ENCODE peak calls at places on chromosomes 5 and 9, in eight cellular contexts. Z is thyroid gland, V is ovary, K is endothelial cell of umbilical vein, F is transverse colon, Y is stomach, J is heart left ventricle, R is body of pancreas. N is an unnamed sample. For H3K4me1, the result is how much of the 10 kb centered on the place peaks cover.

GRCh38 chr5:67170783-67171182 is 25.8 kb downstream of the CD180 start:
- DNase-seq in Z (no peak), V (no peak), K (no peak), F (no peak), Y (no peak), J (no peak), R (no peak), N (no peak)

GRCh38 chr9:16236326-16236725 is 634.1 kb downstream of the BNC2 start:
- DNase-seq in Z (no peak), V (no peak), K (no peak), F (no peak), Y (no peak), J (no peak), R (no peak), N (no peak)

GRCh38 chr9:122180633-122181032 is 20.9 kb downstream of the MORN5 start:
- DNase-seq in Z (no peak), V (no peak), K (peak), F (no peak), Y (no peak), J (no peak), R (no peak), N (no peak)

GRCh38 chr5:61347088-61347487 is 15.0 kb downstream of the ZSWIM6 start:
- DNase-seq in Z (no peak), V (no peak), K (no peak), F (no peak), Y (no peak), J (no peak), R (no peak), N (peak)

GRCh38 chr9:85723220-85723619 is 18.5 kb downstream of the AGTPBP1 start:
- DNase-seq in Z (no peak), V (no peak), K (no peak), F (no peak), Y (no peak), J (peak), R (no peak), N (no peak)

GRCh38 chr5:41903382-41903891 is 707 bp upstream of the RIMOC1 start:
- DNase-seq in Z (no peak), V (no peak), K (no peak), F (no peak), Y (no peak), J (no peak), R (no peak), N (no peak)

GRCh38 chr9:90428517-90428916 is 214.1 kb downstream of the DIRAS2 start:
- DNase-seq in Z (no peak), V (no peak), K (no peak), F (no peak), Y (no peak), J (no peak), R (no peak), N (no peak)

GRCh38 chr9:88985616-88986015 is 5.7 kb upstream of the S1PR3 start:
- DNase-seq in Z (no peak), V (no peak), K (no peak), F (no peak), Y (no peak), J (no peak), R (no peak), N (no peak)

GRCh38 chr5:53330491-53330890 is 149.9 kb upstream of the FST start:
- DNase-seq in Z (no peak), V (no peak), K (no peak), F (no peak), Y (no peak), J (no peak), R (no peak), N (no peak)

GRCh38 chr9:109907810-109908458 is 127.9 kb downstream of the PALM2AKAP2 start:
- DNase-seq in Z (no peak), V (no peak), K (no peak), F (no peak), Y (no peak), J (no peak), R (no peak), N (no peak)

GRCh38 chr9:72788966-72789365 is 163.9 kb downstream of the ALDH1A1 start:
- DNase-seq in Z (no peak), V (no peak), K (no peak), F (no peak), Y (no peak), J (no peak), R (no peak), N (no peak)

GRCh38 chr5:51475628-51476027 is 92.4 kb downstream of the ISL1 start:
- DNase-seq in Z (no peak), V (no peak), K (no peak), F (no peak), Y (no peak), J (no peak), R (no peak), N (no peak)

GRCh38 chr5:168529361-168530234 is 493 bp downstream of the FBLL1 start:
- DNase-seq in Z (no peak), V (peak), K (no peak), F (no peak), Y (no peak), J (no peak), R (no peak), N (no peak)

GRCh38 chr5:31728039-31728438 is 89.1 kb downstream of the PDZD2 start:
- DNase-seq in Z (no peak), V (no peak), K (no peak), F (no peak), Y (no peak), J (no peak), R (no peak), N (no peak)

GRCh38 chr9:98541684-98542230 is 167.0 kb downstream of the GABBR2 start:
- DNase-seq in Z (no peak), V (no peak), K (no peak), F (no peak), Y (no peak), J (no peak), R (no peak), N (no peak)

GRCh38 chr5:44835693-44836092 is 26.9 kb downstream of the MRPS30 start:
- DNase-seq in Z (no peak), V (no peak), K (no peak), F (no peak), Y (no peak), J (no peak), R (no peak), N (no peak)

GRCh38 chr5:16880547-16880946 is 55.5 kb downstream of the MYO10 start:
- DNase-seq in Z (no peak), V (no peak), K (no peak), F (no peak), Y (no peak), J (no peak), R (no peak), N (no peak)

GRCh38 chr9:109026306-109026705 is 13.0 kb upstream of the CTNNAL1 start:
- DNase-seq in Z (no peak), V (no peak), K (no peak), F (no peak), Y (no peak), J (no peak), R (no peak), N (no peak)

GRCh38 chr5:153831976-153832375 is 206.7 kb downstream of the FAM114A2 start:
- DNase-seq in Z (no peak), V (no peak), K (peak), F (no peak), Y (no peak), J (no peak), R (no peak), N (no peak)

GRCh38 chr5:112417931-112418358 is 1.1 kb downstream of the EPB41L4A start:
- DNase-seq in Z (peak), V (peak), K (peak), F (peak), Y (peak), J (peak), R (peak), N (peak)

GRCh38 chr9:98929866-98930265 is 13.8 kb upstream of the COL15A1 start:
- DNase-seq in Z (no peak), V (peak), K (no peak), F (no peak), Y (no peak), J (no peak), R (peak), N (no peak)

GRCh38 chr5:77843570-77844407 is 67.7 kb upstream of the TBCA start:
- DNase-seq in Z (peak), V (no peak), K (no peak), F (no peak), Y (no peak), J (no peak), R (no peak), N (no peak)

GRCh38 chr5:107556575-107556974 is 114.2 kb downstream of the EFNA5 start:
- DNase-seq in Z (no peak), V (no peak), K (no peak), F (no peak), Y (no peak), J (no peak), R (no peak), N (no peak)

DNA sequence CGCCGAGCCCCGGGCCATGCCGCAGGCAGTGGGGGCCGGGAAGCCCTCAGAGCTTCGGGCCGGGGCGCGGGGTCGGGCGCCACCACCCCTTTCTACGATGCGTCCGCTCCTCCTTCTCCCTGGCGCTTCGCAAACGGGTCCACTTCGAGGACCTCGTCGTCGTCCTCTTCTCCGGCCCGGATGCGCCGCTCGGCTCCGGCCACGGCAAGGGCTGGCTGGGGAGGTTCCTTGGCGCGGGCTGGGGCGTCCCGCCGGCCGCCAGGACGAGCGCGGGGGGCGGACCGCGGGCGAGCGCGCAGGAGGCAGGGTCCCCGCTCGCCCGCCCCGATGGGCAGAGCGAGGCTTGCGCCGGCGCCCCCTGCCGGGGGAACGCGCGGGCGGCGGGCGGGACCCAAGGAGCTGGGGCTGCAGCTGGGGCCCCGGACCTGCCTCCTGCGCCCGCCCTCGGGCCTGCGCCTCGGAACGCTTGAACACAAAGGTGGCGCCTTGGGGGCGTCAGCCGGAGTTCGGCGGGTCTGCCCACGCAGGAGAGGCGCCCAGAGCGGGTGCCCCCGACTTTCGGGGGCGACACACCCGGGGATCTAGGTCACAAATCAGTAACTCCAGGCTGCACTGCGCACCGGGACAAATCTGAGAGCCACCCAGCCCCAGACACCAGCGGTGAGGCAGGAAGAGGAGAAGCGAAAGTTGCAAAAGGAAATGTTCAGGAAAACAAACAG is at the start of gene ROR2:
- DNase-seq in Z (peak), V (peak), K (peak), F (peak), Y (peak), J (peak), R (peak), N (peak)
- TF ChIP-seq POLR2A in Z (peak), V (no peak), K (no peak), F (no peak), Y (no peak), J (no peak), R (no peak), N (no peak)

GRCh38 chr5:150640311-150641005 is at the start of gene SYNPO:
- DNase-seq in Z (peak), V (peak), K (peak), F (no peak), Y (peak), J (peak), R (peak), N (peak)
- H3K4me3 ChIP-seq in Z (no peak), V (no peak), K (peak), F (no peak), Y (no peak), J (peak), R (no peak), N (peak)

DNA sequence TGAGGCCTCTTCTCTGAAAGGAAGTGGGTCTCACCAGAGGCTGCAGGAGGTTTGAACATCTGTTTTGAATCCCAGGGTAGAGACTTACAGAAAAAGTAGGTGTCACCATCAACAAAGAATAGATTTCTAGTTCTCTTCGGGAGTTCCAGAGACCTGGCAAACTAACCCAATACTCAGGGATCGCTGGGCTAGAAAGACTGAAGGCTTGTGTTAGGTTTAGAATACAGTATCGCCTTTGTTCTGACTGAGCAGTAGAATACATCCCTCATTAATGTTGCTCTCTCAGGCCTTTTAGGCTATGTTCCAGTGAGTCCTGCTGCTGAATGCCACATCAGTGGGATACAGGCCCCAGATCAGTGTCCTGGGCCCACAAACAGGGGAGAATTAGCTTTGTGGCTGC is 27.2 kb downstream of the RUSC2 start:
- DNase-seq in Z (peak), V (no peak), K (no peak), F (no peak), Y (no peak), J (no peak), R (no peak), N (no peak)
- H3K4me1 ChIP-seq in Z (half or more), V (under half), K (half or more), F (half or more), Y (half or more), J (under half), R (half or more), N (under half)

DNA sequence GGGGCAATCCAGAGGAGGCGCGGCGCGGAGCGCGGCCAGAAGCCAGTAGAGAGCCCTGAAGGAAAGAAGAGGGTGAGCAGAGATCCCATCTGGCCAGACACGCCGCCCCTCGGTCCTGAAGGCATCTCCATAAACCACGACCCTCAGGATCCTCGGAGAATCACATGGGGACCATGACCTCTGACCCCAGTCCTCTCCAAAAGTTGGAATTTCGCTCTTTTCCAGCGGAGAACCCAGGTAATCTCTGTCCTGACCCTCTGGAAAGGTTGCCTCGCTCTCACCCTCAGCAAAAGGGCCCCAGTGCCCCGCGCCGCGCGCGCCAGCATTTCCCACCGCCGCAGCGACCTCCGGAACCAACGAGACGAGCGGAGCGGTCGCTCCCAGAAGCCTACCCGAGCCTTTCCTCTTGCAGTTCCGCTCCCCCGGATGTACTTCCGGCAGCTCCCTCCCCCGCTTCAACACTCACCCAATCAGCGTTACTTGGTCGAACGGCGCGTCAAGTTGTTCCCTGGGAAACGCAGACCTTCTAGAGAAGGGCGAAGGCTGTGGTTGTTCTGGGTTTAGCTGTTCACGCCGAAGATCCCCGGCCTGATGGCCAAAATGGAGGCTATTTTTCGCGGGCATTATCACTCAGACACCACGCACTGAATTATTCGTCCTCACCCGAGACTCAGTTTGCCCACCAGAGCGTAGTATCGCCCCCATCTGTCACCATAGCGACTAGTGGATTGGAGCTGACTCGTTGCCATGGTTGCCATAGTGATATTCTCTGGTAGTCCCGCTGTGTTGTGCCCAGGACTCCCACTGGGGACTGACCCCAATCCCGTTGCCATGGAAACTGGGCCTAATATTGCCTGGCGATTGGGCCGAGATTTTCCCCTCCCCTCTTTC is at the start of gene STOML2:
- DNase-seq in Z (peak), V (peak), K (peak), F (peak), Y (peak), J (peak), R (peak), N (peak)
- TF ChIP-seq POLR2A in Z (peak), V (peak), K (peak), F (peak), Y (no peak), J (no peak), R (peak), N (peak)

GRCh38 chr5:29822499-29822898 is 1371.0 kb upstream of the CDH6 start:
- DNase-seq in Z (no peak), V (no peak), K (no peak), F (no peak), Y (no peak), J (no peak), R (no peak), N (no peak)
- H3K4me3 ChIP-seq in Z (no peak), V (no peak), K (no peak), F (no peak), Y (no peak), J (no peak), R (no peak), N (no peak)

DNA sequence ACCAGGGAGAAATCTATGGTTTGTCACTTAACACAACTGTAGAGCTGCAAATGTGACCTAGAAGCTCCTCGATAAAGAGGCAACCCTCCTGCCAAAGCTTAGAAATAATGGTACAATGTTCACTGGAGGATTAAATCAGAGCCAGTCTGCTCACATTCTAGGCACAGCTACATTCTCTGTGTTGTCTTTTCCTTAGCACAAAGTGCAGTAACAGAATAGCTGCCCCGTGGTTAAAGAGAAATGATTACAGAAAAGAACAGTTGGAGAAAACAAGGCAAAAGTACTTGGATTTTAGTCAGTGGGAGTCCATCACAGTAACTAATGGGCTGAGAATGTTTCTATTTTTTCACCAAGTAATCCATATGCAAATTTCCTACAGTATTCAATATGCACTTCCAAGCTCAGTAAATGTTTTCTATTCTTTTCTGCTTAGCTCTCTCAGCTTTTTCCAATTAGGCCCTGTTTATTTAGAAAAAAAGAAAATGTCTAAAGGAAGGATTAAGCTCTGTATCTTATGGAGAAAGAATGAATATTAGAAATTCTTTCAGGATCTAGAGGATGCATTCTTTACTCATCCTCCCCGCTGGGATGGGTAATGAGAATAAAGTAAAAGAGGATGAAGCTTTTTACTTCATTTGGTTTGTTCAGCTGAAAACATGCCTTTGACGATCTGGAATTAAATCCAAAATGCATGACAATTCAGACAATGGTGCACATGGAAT is 345.5 kb downstream of the GLIS3 start:
- DNase-seq in Z (no peak), V (no peak), K (no peak), F (no peak), Y (no peak), J (no peak), R (no peak), N (no peak)
- H3K4me1 ChIP-seq in Z (half or more), V (under half), K (under half), F (under half), Y (under half), J (under half), R (under half), N (under half)